ENCODE peak calls at places on chromosomes 2 and 18, in six cellular contexts. L, Q, J, D, X and N are unnamed samples.

GRCh38 chr2:73494031-73494430 is 108.4 kb downstream of the ALMS1 start:
- DNase-seq in L (no peak), Q (no peak), J (no peak), D (peak), X (no peak), N (no peak)

GRCh38 chr2:227320305-227321094 is 4.6 kb upstream of the MFF start:
- DNase-seq in L (no peak), Q (no peak), J (no peak), D (no peak), X (no peak), N (no peak)

GRCh38 chr18:48324651-48325050 is 84.5 kb downstream of the ZBTB7C start:
- DNase-seq in L (no peak), Q (no peak), J (no peak), D (peak), X (no peak), N (no peak)

GRCh38 chr18:8034674-8035073 is 467.6 kb downstream of the PTPRM start:
- DNase-seq in L (no peak), Q (no peak), J (no peak), D (no peak), X (no peak), N (no peak)

GRCh38 chr2:130286983-130287655 is 55.6 kb upstream of the IMP4 start:
- DNase-seq in L (no peak), Q (no peak), J (no peak), D (no peak), X (no peak), N (no peak)

GRCh38 chr2:158760887-158761286 is 34.2 kb upstream of the DAPL1 start:
- DNase-seq in L (no peak), Q (no peak), J (no peak), D (no peak), X (no peak), N (no peak)

GRCh38 chr2:112784199-112785189 is at the start of gene IL1A:
- DNase-seq in L (no peak), Q (no peak), J (no peak), D (peak), X (no peak), N (no peak)

GRCh38 chr18:2883137-2883671 is 36.4 kb downstream of the EMILIN2 start:
- DNase-seq in L (peak), Q (peak), J (no peak), D (no peak), X (no peak), N (no peak)

GRCh38 chr2:160741815-160742214 is 248.2 kb upstream of the RBMS1 start:
- DNase-seq in L (no peak), Q (no peak), J (no peak), D (no peak), X (no peak), N (no peak)

GRCh38 chr2:240498958-240499260 is 58.9 kb downstream of the ANKMY1 start:
- DNase-seq in L (no peak), Q (no peak), J (no peak), D (no peak), X (no peak), N (no peak)

GRCh38 chr2:238426568-238427434 is at the start of gene ASB1:
- DNase-seq in L (peak), Q (peak), J (peak), D (peak), X (peak), N (peak)

GRCh38 chr2:238916875-238917590 is 69.1 kb downstream of the TWIST2 start:
- DNase-seq in L (no peak), Q (no peak), J (no peak), D (peak), X (no peak), N (no peak)

GRCh38 chr18:23067236-23067635 is 68.0 kb upstream of the CABLES1 start:
- DNase-seq in L (no peak), Q (no peak), J (no peak), D (no peak), X (no peak), N (no peak)

GRCh38 chr2:5594288-5594687 is 97.9 kb upstream of the SOX11 start:
- DNase-seq in L (no peak), Q (no peak), J (no peak), D (no peak), X (no peak), N (no peak)

GRCh38 chr2:120522151-120522751 is 176.3 kb downstream of the INHBB start:
- DNase-seq in L (no peak), Q (no peak), J (no peak), D (no peak), X (no peak), N (no peak)